ENCODE peak calls at places on chromosome 5, in ten cellular contexts. P, I, H, A, Z, O, T, Y, X and G are unnamed samples.

GRCh38 chr5:55534436-55535198 is at the start of gene PLPP1:
- DNase-seq in A (peak; percentile 81), O (peak; percentile 94), X (peak; percentile 93), P (peak; percentile 89), Y (peak; percentile 72), Z (peak; percentile 90), I (peak; percentile 54), H (peak; percentile 96), T (peak; percentile 90), G (peak; percentile 72)

GRCh38 chr5:93589812-93590215 is 6.8 kb downstream of the NR2F1 start:
- DNase-seq in Z (no peak), H (no peak), P (no peak), I (no peak), A (no peak), X (no peak), Y (no peak), T (no peak), O (no peak), G (no peak)

GRCh38 chr5:109853362-109853761 is 163.6 kb downstream of the MAN2A1 start:
- DNase-seq in A (peak; percentile 49), H (no peak), P (no peak), Y (no peak), T (no peak), Z (no peak), X (no peak), O (no peak), I (no peak), G (no peak)

GRCh38 chr5:150434502-150434901 is 15.0 kb downstream of the RPS14 start:
- DNase-seq in T (peak; percentile 79), Z (peak; percentile 98), Y (no peak), P (no peak), X (no peak), I (no peak), A (peak; percentile 86), O (no peak), H (no peak), G (no peak)

GRCh38 chr5:167639213-167639612 is 652.2 kb upstream of the WWC1 start:
- DNase-seq in P (no peak), O (no peak), T (peak; percentile 55), H (no peak), X (no peak), Y (no peak), I (no peak), A (peak; percentile 82), Z (peak; percentile 40), G (no peak)

GRCh38 chr5:166073921-166074838 is 2217.3 kb upstream of the WWC1 start:
- DNase-seq in X (no peak), H (no peak), A (no peak), Z (no peak), P (no peak), T (no peak), Y (no peak), O (no peak), I (no peak), G (no peak)

GRCh38 chr5:96243862-96244261 is 189.2 kb downstream of the PCSK1 start:
- DNase-seq in X (no peak), Y (no peak), I (no peak), A (no peak), O (no peak), H (no peak), Z (no peak), P (no peak), T (peak; percentile 70), G (no peak)

GRCh38 chr5:115507682-115508081 is 36.9 kb downstream of the FEM1C start:
- DNase-seq in I (no peak), A (peak; percentile 46), Y (no peak), T (no peak), X (no peak), O (no peak), Z (no peak), P (no peak), H (no peak), G (no peak)

GRCh38 chr5:147530801-147531389 is 21.0 kb upstream of the DPYSL3 start:
- DNase-seq in A (peak; percentile 87), P (no peak), O (no peak), Y (no peak), X (no peak), T (peak; percentile 95), H (no peak), Z (peak; percentile 93), I (no peak), G (no peak)

GRCh38 chr5:98734646-98735045 is 38.8 kb upstream of the RGMB start:
- DNase-seq in X (no peak), Y (no peak), I (no peak), P (no peak), Z (no peak), T (no peak), A (no peak), O (no peak), H (no peak), G (no peak)

GRCh38 chr5:103605277-103605676 is 42.7 kb upstream of the NUDT12 start:
- DNase-seq in A (no peak), Y (no peak), T (no peak), O (no peak), X (no peak), Z (no peak), H (no peak), P (no peak), I (no peak), G (no peak)

GRCh38 chr5:17802256-17802655 is 168.0 kb downstream of the TAF11L14 start:
- DNase-seq in P (no peak), H (no peak), Z (no peak), X (no peak), A (no peak), I (peak; percentile 9), O (no peak), T (no peak), Y (no peak), G (no peak)

GRCh38 chr5:66230551-66230950 is 86.5 kb downstream of the SREK1 start:
- DNase-seq in Y (no peak), X (no peak), Z (no peak), I (no peak), H (no peak), O (no peak), A (no peak), P (no peak), T (peak; percentile 18), G (no peak)

GRCh38 chr5:78243091-78243490 is 51.4 kb downstream of the AP3B1 start:
- DNase-seq in A (no peak), X (no peak), Z (no peak), I (no peak), P (no peak), T (no peak), H (no peak), Y (no peak), O (no peak), G (no peak)

GRCh38 chr5:167029488-167029887 is 1262.0 kb upstream of the WWC1 start:
- DNase-seq in P (no peak), X (no peak), Z (no peak), A (no peak), T (no peak), O (no peak), Y (no peak), I (no peak), H (no peak), G (no peak)

GRCh38 chr5:174326372-174326771 is 280.9 kb downstream of the NSG2 start:
- DNase-seq in A (no peak), Z (no peak), I (no peak), H (no peak), P (no peak), T (no peak), X (no peak), Y (no peak), O (no peak), G (no peak)

GRCh38 chr5:19917588-19917987 is 70.4 kb downstream of the CDH18 start:
- DNase-seq in A (no peak), O (no peak), P (no peak), X (no peak), Z (no peak), T (no peak), H (no peak), Y (no peak), I (no peak), G (no peak)

GRCh38 chr5:27403248-27403882 is 365.0 kb upstream of the CDH9 start:
- DNase-seq in H (no peak), X (no peak), P (no peak), O (no peak), Y (no peak), Z (peak; percentile 12), T (peak; percentile 19), I (no peak), A (peak; percentile 57), G (no peak)

GRCh38 chr5:132474131-132474723 is 16.3 kb downstream of the IRF1 start:
- DNase-seq in A (no peak), I (no peak), X (no peak), H (no peak), Z (no peak), T (no peak), O (no peak), Y (no peak), P (no peak), G (no peak)

GRCh38 chr5:96884995-96885394 is 8.7 kb downstream of the ERAP2 start:
- DNase-seq in Z (no peak), I (no peak), Y (no peak), P (no peak), O (no peak), A (no peak), T (no peak), H (no peak), X (no peak), G (no peak)

GRCh38 chr5:66469684-66470083 is 126.5 kb upstream of the MAST4 start:
- DNase-seq in P (no peak), H (no peak), X (no peak), O (no peak), I (no peak), T (no peak), Z (no peak), A (no peak), Y (no peak), G (no peak)

GRCh38 chr5:171975262-171975876 is 31.1 kb downstream of the FBXW11 start:
- DNase-seq in P (no peak), X (no peak), H (no peak), T (no peak), A (peak; percentile 68), Y (no peak), Z (no peak), O (no peak), I (no peak), G (no peak)

GRCh38 chr5:40480392-40480791 is 199.3 kb upstream of the PTGER4 start:
- DNase-seq in H (no peak), O (no peak), P (no peak), Y (no peak), X (no peak), A (no peak), Z (no peak), T (no peak), I (no peak), G (no peak)